ENCODE peak calls at places on chromosomes 3 and 15, in seven cellular contexts. Z is mesothelial cell of epicardium, B is fibroblast of lung, M is thoracic aorta, F is astrocyte of the spinal cord, A is nucleus accumbens, L is NCI-H2081 treated with DMSO at 0.1 percent for 48 hours. H is an unnamed sample.

GRCh38 chr3:101172516-101172915 is 147.9 kb downstream of the IMPG2 start:
- DNase-seq in A (no peak), M (no peak), F (no peak), B (no peak), L (no peak), Z (no peak), H (no peak)

GRCh38 chr3:8443829-8444791 is 57.5 kb upstream of the LMCD1 start:
- DNase-seq in B (peak; percentile 99), L (peak; percentile 54), F (peak; percentile 100), Z (peak; percentile 71), A (no peak), M (peak; percentile 88), H (no peak)

GRCh38 chr3:86967062-86967461 is 23.9 kb downstream of the VGLL3 start:
- DNase-seq in L (no peak), A (no peak), F (no peak), M (no peak), Z (no peak), B (no peak), H (no peak)

GRCh38 chr3:197458179-197458707 is 97.5 kb downstream of the BDH1 start:
- DNase-seq in M (no peak), B (no peak), L (no peak), F (no peak), Z (no peak), A (no peak), H (no peak)

GRCh38 chr3:13776253-13777050 is 103.4 kb downstream of the WNT7A start:
- DNase-seq in B (no peak), M (no peak), Z (peak; percentile 0), L (no peak), A (no peak), F (no peak), H (no peak)

GRCh38 chr15:40755821-40756220 is 767 bp upstream of the RMDN3 start:
- DNase-seq in M (no peak), L (no peak), B (no peak), A (no peak), Z (no peak), F (no peak), H (no peak)

GRCh38 chr3:183392166-183393034 is 36.0 kb downstream of the MCF2L2 start:
- DNase-seq in A (no peak), L (no peak), M (no peak), Z (no peak), B (peak; percentile 19), F (no peak), H (no peak)

GRCh38 chr3:52493232-52494017 is 1.7 kb upstream of the STAB1 start:
- DNase-seq in A (no peak), F (no peak), L (no peak), M (no peak), Z (no peak), B (no peak), H (no peak)

GRCh38 chr3:184133840-184134745 is 1.1 kb upstream of the EIF2B5 start:
- DNase-seq in A (peak; percentile 56), F (peak; percentile 73), Z (peak; percentile 68), B (peak; percentile 83), M (peak; percentile 39), L (peak; percentile 83), H (peak; percentile 92)

GRCh38 chr15:35713733-35714132 is 167.8 kb upstream of the DPH6 start:
- DNase-seq in M (no peak), Z (no peak), A (no peak), B (peak; percentile 94), L (no peak), F (peak; percentile 61), H (no peak)

GRCh38 chr3:126305427-126305826 is 51.8 kb downstream of the KLF15 start:
- DNase-seq in Z (no peak), L (no peak), B (peak; percentile 55), A (no peak), M (no peak), F (no peak), H (no peak)

GRCh38 chr3:102114264-102114979 is 265.1 kb downstream of the NFKBIZ start:
- DNase-seq in L (no peak), F (no peak), Z (no peak), M (no peak), A (no peak), B (no peak), H (no peak)

GRCh38 chr3:23720885-23721284 is 84.9 kb upstream of the UBE2E1 start:
- DNase-seq in M (no peak), Z (no peak), B (no peak), F (no peak), L (no peak), A (no peak), H (no peak)

GRCh38 chr3:195896361-195897080 is 11.8 kb downstream of the TNK2 start:
- DNase-seq in M (no peak), A (no peak), B (peak; percentile 85), F (peak; percentile 78), L (no peak), Z (no peak), H (no peak)